ENCODE peak calls at places on chromosomes 7 and 10, in five cellular contexts. F is memory B cell; G is M059J; H is endothelial cell; N is activated T-helper 1 cell treated with anti-CD3 and anti-CD28 coated beads, Interleukin-2, amount 50 U/mL, for 16 hours. O is an unnamed sample.

GRCh38 chr10:78861456-78862327 is 207.1 kb upstream of the ZMIZ1 start:
- DNase-seq in H (no peak), N (no peak), F (no peak), G (no peak), O (no peak)

GRCh38 chr10:130398090-130398994 is 262.2 kb downstream of the GLRX3 start:
- DNase-seq in F (no peak), G (no peak), N (no peak), H (no peak), O (no peak)

GRCh38 chr10:23053036-23053435 is 42.3 kb upstream of the MSRB2 start:
- DNase-seq in N (no peak), F (no peak), G (no peak), H (no peak), O (no peak)

GRCh38 chr7:83652481-83652880 is 3.5 kb upstream of the SEMA3E start:
- DNase-seq in H (no peak), N (no peak), F (no peak), G (no peak), O (no peak)

GRCh38 chr10:17001961-17002749 is 127.5 kb downstream of the CUBN start:
- DNase-seq in N (no peak), G (peak), H (no peak), F (no peak), O (no peak)

GRCh38 chr7:90857595-90857994 is 261.5 kb downstream of the CDK14 start:
- DNase-seq in F (no peak), G (no peak), H (no peak), N (no peak), O (no peak)

GRCh38 chr7:23333671-23334246 is 34.6 kb downstream of the MALSU1 start:
- DNase-seq in H (no peak), G (peak), N (no peak), F (no peak), O (no peak)

GRCh38 chr10:62763155-62763554 is 41.4 kb upstream of the ADO start:
- DNase-seq in F (no peak), H (no peak), N (no peak), G (no peak), O (no peak)

GRCh38 chr7:146736446-146737190 is 620.0 kb downstream of the CNTNAP2 start:
- DNase-seq in F (no peak), H (no peak), G (no peak), N (no peak), O (no peak)

GRCh38 chr7:124791426-124791825 is 25.8 kb upstream of the GPR37 start:
- DNase-seq in N (no peak), H (no peak), F (no peak), G (no peak), O (no peak)

GRCh38 chr10:116654816-116655215 is 34.1 kb downstream of the PNLIPRP2 start:
- DNase-seq in F (no peak), G (no peak), H (peak), N (no peak), O (no peak)

GRCh38 chr10:51083280-51083986 is 9.1 kb downstream of the PRKG1 start:
- DNase-seq in N (no peak), H (no peak), F (no peak), G (peak), O (no peak)

GRCh38 chr7:134625571-134625970 is 21.1 kb upstream of the BPGM start:
- DNase-seq in H (no peak), F (no peak), N (no peak), G (peak), O (no peak)

GRCh38 chr7:27182861-27183681 is 2.0 kb downstream of the HOXA11 start:
- DNase-seq in F (no peak), G (peak), N (no peak), H (no peak), O (no peak)

GRCh38 chr7:27096756-27097514 is 1.1 kb upstream of the HOXA1 start:
- DNase-seq in N (no peak), G (peak), F (no peak), H (no peak), O (no peak)

GRCh38 chr7:129257168-129257567 is 32.3 kb downstream of the AHCYL2 start:
- DNase-seq in F (no peak), G (no peak), N (no peak), H (no peak), O (no peak)

GRCh38 chr7:75616421-75617167 is 122.1 kb downstream of the HIP1 start:
- DNase-seq in G (no peak), H (no peak), F (no peak), N (no peak), O (no peak)

GRCh38 chr7:106178593-106179134 is 66.6 kb upstream of the SYPL1 start:
- DNase-seq in N (no peak), F (no peak), H (no peak), G (peak), O (no peak)

GRCh38 chr7:27167170-27167505 is 1.8 kb upstream of the HOXA9 start:
- DNase-seq in N (no peak), H (no peak), F (no peak), G (peak), O (no peak)

GRCh38 chr10:79380125-79380917 is 33.1 kb downstream of the PPIF start:
- DNase-seq in G (peak), N (no peak), H (no peak), F (no peak), O (peak)

GRCh38 chr10:60521974-60522405 is 132.3 kb upstream of the ANK3 start:
- DNase-seq in G (peak), F (no peak), H (peak), N (no peak), O (no peak)

GRCh38 chr10:16182688-16183087 is 254.1 kb upstream of the PTER start:
- DNase-seq in N (no peak), G (no peak), F (no peak), H (no peak), O (no peak)

GRCh38 chr7:47413526-47414341 is 168.2 kb downstream of the TNS3 start:
- DNase-seq in G (no peak), N (no peak), H (no peak), F (no peak), O (no peak)

GRCh38 chr7:130144632-130145171 is 60.5 kb downstream of the TMEM209 start:
- DNase-seq in F (no peak), N (no peak), G (no peak), H (no peak), O (no peak)